ENCODE peak calls at places on chromosomes 2 and 18, in four cellular contexts. M, U, H and N are unnamed samples.

GRCh38 chr2:45836740-45837139 is 185.3 kb downstream of the PRKCE start:
- DNase-seq in M (no peak), U (no peak), H (peak; percentile 66), N (peak; percentile 68)

GRCh38 chr18:10736984-10737383 is 211.2 kb downstream of the NAPG start:
- DNase-seq in M (no peak), U (no peak), H (no peak), N (peak; percentile 34)

GRCh38 chr2:237874585-237875161 is 15.2 kb downstream of the RAMP1 start:
- DNase-seq in M (peak; percentile 72), U (no peak), H (no peak), N (no peak)

GRCh38 chr2:127146820-127147502 is 40.0 kb upstream of the BIN1 start:
- DNase-seq in M (peak; percentile 23), U (no peak), H (no peak), N (no peak)

GRCh38 chr2:238096311-238097011 is 3.7 kb upstream of the ESPNL start:
- DNase-seq in M (no peak), U (no peak), H (no peak), N (no peak)

GRCh38 chr18:39448942-39449341 is 1883.3 kb upstream of the CELF4 start:
- DNase-seq in M (no peak), U (no peak), H (no peak), N (no peak)

GRCh38 chr2:216426166-216426777 is 14.0 kb downstream of the SMARCAL1 start:
- DNase-seq in M (no peak), U (no peak), H (no peak), N (no peak)

GRCh38 chr18:63132819-63133200 is 186.8 kb downstream of the BCL2 start:
- DNase-seq in M (no peak), U (no peak), H (no peak), N (no peak)

GRCh38 chr18:22822024-22822423 is 111.1 kb upstream of the RBBP8 start:
- DNase-seq in M (peak; percentile 89), U (no peak), H (no peak), N (peak; percentile 89)

GRCh38 chr2:204611017-204611631 is 65.8 kb downstream of the PARD3B start:
- DNase-seq in M (no peak), U (no peak), H (no peak), N (no peak)

GRCh38 chr18:21735452-21736015 is 5.1 kb upstream of the MIB1 start:
- DNase-seq in M (no peak), U (peak; percentile 24), H (no peak), N (no peak)

GRCh38 chr2:17306706-17307105 is 211.5 kb downstream of the RAD51AP2 start:
- DNase-seq in M (no peak), U (no peak), H (no peak), N (no peak)

GRCh38 chr2:30300456-30301221 is 69.3 kb downstream of the LBH start:
- DNase-seq in M (peak; percentile 93), U (peak; percentile 43), H (no peak), N (no peak)

GRCh38 chr2:120383631-120384477 is 37.9 kb downstream of the INHBB start:
- DNase-seq in M (no peak), U (no peak), H (no peak), N (no peak)

GRCh38 chr2:102385522-102385921 is 29.9 kb downstream of the IL18R1 start:
- DNase-seq in M (no peak), U (no peak), H (no peak), N (no peak)

GRCh38 chr18:75582406-75582821 is 154.9 kb upstream of the SMIM21 start:
- DNase-seq in M (peak; percentile 86), U (no peak), H (no peak), N (no peak)

GRCh38 chr2:118250463-118250862 is 162.2 kb downstream of the INSIG2 start:
- DNase-seq in M (peak; percentile 29), U (no peak), H (no peak), N (no peak)

GRCh38 chr2:238100049-238100820 is at the start of gene ESPNL:
- DNase-seq in M (no peak), U (no peak), H (no peak), N (peak; percentile 44)

GRCh38 chr2:124343827-124344498 is 318.9 kb downstream of the CNTNAP5 start:
- DNase-seq in M (no peak), U (no peak), H (no peak), N (no peak)

GRCh38 chr2:86227685-86228084 is 28.4 kb downstream of the MRPL35 start:
- DNase-seq in M (no peak), U (no peak), H (no peak), N (no peak)

GRCh38 chr2:4020649-4021048 is 317.3 kb downstream of the DCDC2C start:
- DNase-seq in M (no peak), U (no peak), H (no peak), N (no peak)

GRCh38 chr2:173346035-173346434 is 8.6 kb upstream of the CDCA7 start:
- DNase-seq in M (no peak), U (no peak), H (peak; percentile 25), N (no peak)

GRCh38 chr2:73987948-73988700 is 3.4 kb downstream of the TET3 start:
- DNase-seq in M (no peak), U (no peak), H (no peak), N (no peak)

GRCh38 chr18:56926740-56927139 is 220.1 kb upstream of the BOD1L2 start:
- DNase-seq in M (no peak), U (no peak), H (no peak), N (no peak)

GRCh38 chr18:75478996-75479870 is 51.7 kb upstream of the SMIM21 start:
- DNase-seq in M (peak; percentile 37), U (no peak), H (no peak), N (peak; percentile 60)

GRCh38 chr2:151761687-151762086 is 27.4 kb upstream of the NEB start:
- DNase-seq in M (no peak), U (no peak), H (no peak), N (no peak)

GRCh38 chr2:218180728-218181127 is 14.0 kb upstream of the CXCR1 start:
- DNase-seq in M (no peak), U (no peak), H (no peak), N (no peak)

GRCh38 chr18:21979759-21980158 is 189.6 kb upstream of the GATA6 start:
- DNase-seq in M (no peak), U (no peak), H (no peak), N (no peak)

GRCh38 chr18:77086656-77087390 is 45.8 kb downstream of the MBP start:
- DNase-seq in M (no peak), U (no peak), H (no peak), N (peak; percentile 51)

GRCh38 chr18:13710460-13710859 is 15.9 kb downstream of the FAM210A start:
- DNase-seq in M (peak; percentile 70), U (no peak), H (no peak), N (no peak)

GRCh38 chr18:35526476-35527120 is 28.8 kb upstream of the INO80C start:
- DNase-seq in M (peak; percentile 9), U (no peak), H (no peak), N (peak; percentile 60)

GRCh38 chr2:126614529-126615279 is 41.3 kb upstream of the GYPC start:
- DNase-seq in M (no peak), U (no peak), H (no peak), N (no peak)

GRCh38 chr2:134842930-134843490 is 4.6 kb downstream of the ACMSD start:
- DNase-seq in M (no peak), U (no peak), H (no peak), N (no peak)

GRCh38 chr2:73700111-73700510 is 37.0 kb downstream of the TPRKB start:
- DNase-seq in M (no peak), U (no peak), H (no peak), N (no peak)

GRCh38 chr2:128537646-128538045 is 219.0 kb upstream of the HS6ST1 start:
- DNase-seq in M (peak; percentile 58), U (no peak), H (no peak), N (no peak)
- H3K4me3 ChIP-seq in M (peak overlapping the region; percentile 14), U (no peak overlapping the region), H (no peak overlapping the region), N (peak overlapping the region; percentile 43)

GRCh38 chr2:240250150-240250984 is 109.9 kb upstream of the OTOS start:
- DNase-seq in M (no peak), U (no peak), H (no peak), N (no peak)

GRCh38 chr2:240249423-240250149 is 109.1 kb upstream of the OTOS start:
- DNase-seq in M (no peak), U (peak; percentile 3), H (no peak), N (no peak)

GRCh38 chr2:240251848-240252190 is 111.4 kb upstream of the OTOS start:
- DNase-seq in M (no peak), U (no peak), H (no peak), N (no peak)

GRCh38 chr2:240252191-240252871 is 111.9 kb upstream of the OTOS start:
- DNase-seq in M (no peak), U (no peak), H (no peak), N (no peak)

GRCh38 chr2:240250985-240251847 is 110.8 kb upstream of the OTOS start:
- DNase-seq in M (peak; percentile 78), U (peak; percentile 90), H (no peak), N (peak; percentile 74)
- H3K4me3 ChIP-seq in M (peak overlapping the region; percentile 37), U (peak overlapping the region; percentile 34), H (no peak overlapping the region), N (no peak overlapping the region)

DNA sequence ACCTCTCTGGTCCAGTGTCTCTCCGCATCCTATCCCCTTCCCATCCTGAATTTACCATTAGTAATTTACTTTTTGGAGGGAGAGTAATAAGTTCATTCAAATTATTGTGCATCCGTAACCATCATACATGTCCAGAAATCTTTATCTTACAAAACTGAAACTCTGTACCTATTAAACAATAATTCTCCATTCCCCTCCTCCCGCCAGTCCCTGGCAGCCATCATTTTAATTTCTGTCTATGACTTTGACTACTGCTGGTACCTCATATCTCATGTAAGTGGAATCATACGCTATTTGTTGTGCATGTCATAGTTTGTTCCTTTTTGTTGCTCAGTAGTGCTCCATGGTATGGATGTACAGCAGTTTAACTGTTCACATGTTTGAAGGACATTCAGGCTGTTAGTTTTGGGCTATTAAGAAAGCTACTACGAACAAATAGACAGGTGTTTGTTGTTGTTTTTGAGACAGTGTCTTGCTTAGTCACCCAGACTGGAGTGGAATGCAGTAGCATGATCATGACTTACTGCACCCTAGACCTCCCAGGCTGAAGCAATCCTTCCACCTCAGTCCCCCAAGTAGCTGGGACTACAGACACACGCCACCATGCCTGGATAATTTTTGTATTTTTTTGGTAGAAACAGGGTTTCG is 2.0 kb downstream of the LIMS1 start:
- DNase-seq in M (peak; percentile 68), U (no peak), H (no peak), N (peak; percentile 25)
- H3K4me3 ChIP-seq in M (peak overlapping the region; percentile 89), U (peak overlapping the region; percentile 83), H (no peak overlapping the region), N (peak overlapping the region; percentile 93)

DNA sequence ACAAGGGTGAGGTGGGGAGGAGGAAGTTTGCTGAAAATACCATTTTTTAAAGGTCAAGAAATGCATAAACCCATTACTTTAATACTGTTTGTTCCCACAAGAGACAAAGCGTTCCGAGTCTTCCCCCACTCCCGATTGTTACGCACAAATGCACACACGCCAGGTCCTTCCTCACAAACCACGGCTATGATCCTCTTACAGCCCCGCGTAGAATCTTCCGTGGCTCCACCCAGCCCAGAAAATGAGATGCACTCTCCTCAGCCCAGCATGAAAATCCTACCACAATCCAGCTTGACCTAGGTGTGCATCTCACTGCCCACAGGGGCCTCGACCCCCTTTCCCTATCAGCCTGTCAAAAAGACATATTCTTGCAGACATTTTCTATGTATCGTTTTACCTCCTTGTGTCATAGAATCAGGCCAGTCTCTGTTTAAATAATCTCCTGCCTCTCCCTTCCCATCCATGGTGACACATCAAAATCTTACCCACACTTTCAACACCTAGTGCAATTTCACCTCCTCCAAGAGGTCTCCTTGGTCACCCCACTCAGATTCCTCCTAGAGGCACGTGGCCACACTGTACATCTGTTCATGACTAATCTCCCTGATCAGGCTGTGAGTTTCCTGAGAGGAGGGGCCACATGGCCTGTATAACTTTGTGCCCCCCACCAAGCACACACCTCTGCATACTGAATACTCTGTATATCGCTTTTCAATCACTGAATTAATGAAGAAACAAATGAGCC is 491.0 kb upstream of the KLHL29 start:
- DNase-seq in M (no peak), U (no peak), H (no peak), N (no peak)
- H3K4me3 ChIP-seq in M (no peak overlapping the region), U (no peak overlapping the region), H (no peak overlapping the region), N (no peak overlapping the region)